ENCODE peak calls at places on chromosomes 6 and 20, in six cellular contexts. One of them, this sample, is unnamed.

GRCh38 chr20:64222851-64223525 is 32.6 kb upstream of the PCMTD2 start:
- DNase-seq in endodermal cell: no peak
- DNase-seq in HCT116: no peak
- DNase-seq in IMR-90: no peak
- DNase-seq in endothelial cell of umbilical vein: no peak
- DNase-seq in neural progenitor cell: no peak
- DNase-seq in this sample: no peak

GRCh38 chr6:89597988-89598387 is 40.6 kb downstream of the LYRM2 start:
- DNase-seq in HCT116: no peak
- DNase-seq in IMR-90: no peak
- DNase-seq in endothelial cell of umbilical vein: peak; percentile 11
- DNase-seq in endodermal cell: peak; percentile 60
- DNase-seq in neural progenitor cell: no peak
- DNase-seq in this sample: no peak

GRCh38 chr20:59105581-59105980 is 58.0 kb upstream of the ZNF831 start:
- DNase-seq in HCT116: no peak
- DNase-seq in endothelial cell of umbilical vein: no peak
- DNase-seq in neural progenitor cell: no peak
- DNase-seq in IMR-90: no peak
- DNase-seq in endodermal cell: no peak
- DNase-seq in this sample: no peak

GRCh38 chr20:61257596-61257995 is 5.5 kb downstream of the CDH4 start:
- DNase-seq in HCT116: no peak
- DNase-seq in IMR-90: no peak
- DNase-seq in neural progenitor cell: no peak
- DNase-seq in endothelial cell of umbilical vein: no peak
- DNase-seq in endodermal cell: no peak
- DNase-seq in this sample: no peak

GRCh38 chr20:33130553-33130952 is 37.4 kb upstream of the BPIFA2 start:
- DNase-seq in HCT116: no peak
- DNase-seq in neural progenitor cell: no peak
- DNase-seq in endothelial cell of umbilical vein: no peak
- DNase-seq in IMR-90: no peak
- DNase-seq in endodermal cell: peak; percentile 23
- DNase-seq in this sample: no peak

GRCh38 chr6:163427498-163428254 is 13.2 kb downstream of the QKI start:
- DNase-seq in HCT116: peak; percentile 16
- DNase-seq in neural progenitor cell: peak; percentile 57
- DNase-seq in endothelial cell of umbilical vein: peak; percentile 87
- DNase-seq in endodermal cell: no peak
- DNase-seq in IMR-90: peak; percentile 82
- DNase-seq in this sample: no peak

GRCh38 chr6:45757443-45758121 is 258.1 kb downstream of the CLIC5 start:
- DNase-seq in endodermal cell: no peak
- DNase-seq in IMR-90: no peak
- DNase-seq in neural progenitor cell: no peak
- DNase-seq in endothelial cell of umbilical vein: no peak
- DNase-seq in HCT116: no peak
- DNase-seq in this sample: no peak

GRCh38 chr6:100573169-100573568 is 108.4 kb upstream of the SIM1 start:
- DNase-seq in endodermal cell: no peak
- DNase-seq in IMR-90: peak; percentile 65
- DNase-seq in HCT116: peak; percentile 16
- DNase-seq in neural progenitor cell: peak; percentile 18
- DNase-seq in endothelial cell of umbilical vein: peak; percentile 54
- DNase-seq in this sample: no peak

GRCh38 chr6:30152019-30152673 is 8.9 kb downstream of the TRIM10 start:
- DNase-seq in endothelial cell of umbilical vein: no peak
- DNase-seq in neural progenitor cell: no peak
- DNase-seq in HCT116: no peak
- DNase-seq in IMR-90: no peak
- DNase-seq in endodermal cell: no peak
- DNase-seq in this sample: no peak

GRCh38 chr6:32176476-32177181 is 745 bp upstream of the AGPAT1 start:
- DNase-seq in HCT116: no peak
- DNase-seq in neural progenitor cell: no peak
- DNase-seq in endodermal cell: no peak
- DNase-seq in IMR-90: peak; percentile 75
- DNase-seq in endothelial cell of umbilical vein: no peak
- DNase-seq in this sample: no peak

GRCh38 chr6:149563928-149564325 is 2.2 kb upstream of the GINM1 start:
- DNase-seq in endothelial cell of umbilical vein: no peak
- DNase-seq in endodermal cell: no peak
- DNase-seq in HCT116: no peak
- DNase-seq in neural progenitor cell: no peak
- DNase-seq in IMR-90: no peak
- DNase-seq in this sample: no peak

GRCh38 chr6:156826290-156826955 is 49.2 kb downstream of the ARID1B start:
- DNase-seq in HCT116: no peak
- DNase-seq in endothelial cell of umbilical vein: no peak
- DNase-seq in endodermal cell: no peak
- DNase-seq in IMR-90: no peak
- DNase-seq in neural progenitor cell: no peak
- DNase-seq in this sample: no peak

GRCh38 chr20:57392512-57393271 is 1.5 kb downstream of the RBM38 start:
- DNase-seq in IMR-90: no peak
- DNase-seq in endodermal cell: no peak
- DNase-seq in neural progenitor cell: no peak
- DNase-seq in endothelial cell of umbilical vein: no peak
- DNase-seq in HCT116: no peak
- DNase-seq in this sample: peak; percentile 88

GRCh38 chr20:48384147-48384818 is 443.5 kb downstream of the PREX1 start:
- DNase-seq in endodermal cell: peak; percentile 92
- DNase-seq in HCT116: peak; percentile 24
- DNase-seq in endothelial cell of umbilical vein: no peak
- DNase-seq in IMR-90: no peak
- DNase-seq in neural progenitor cell: no peak
- DNase-seq in this sample: no peak

GRCh38 chr6:135532559-135532958 is 35.0 kb upstream of the AHI1 start:
- DNase-seq in IMR-90: no peak
- DNase-seq in endothelial cell of umbilical vein: no peak
- DNase-seq in HCT116: no peak
- DNase-seq in neural progenitor cell: no peak
- DNase-seq in endodermal cell: no peak
- DNase-seq in this sample: no peak
- H3K9ac ChIP-seq in IMR-90: no peak overlapping the region
- H3K9ac ChIP-seq in endothelial cell of umbilical vein: no peak overlapping the region
- H3K9ac ChIP-seq in HCT116: no peak overlapping the region
- H3K9ac ChIP-seq in neural progenitor cell: no peak overlapping the region
- H3K9ac ChIP-seq in endodermal cell: no peak overlapping the region
- H3K9ac ChIP-seq in this sample: no peak overlapping the region

DNA sequence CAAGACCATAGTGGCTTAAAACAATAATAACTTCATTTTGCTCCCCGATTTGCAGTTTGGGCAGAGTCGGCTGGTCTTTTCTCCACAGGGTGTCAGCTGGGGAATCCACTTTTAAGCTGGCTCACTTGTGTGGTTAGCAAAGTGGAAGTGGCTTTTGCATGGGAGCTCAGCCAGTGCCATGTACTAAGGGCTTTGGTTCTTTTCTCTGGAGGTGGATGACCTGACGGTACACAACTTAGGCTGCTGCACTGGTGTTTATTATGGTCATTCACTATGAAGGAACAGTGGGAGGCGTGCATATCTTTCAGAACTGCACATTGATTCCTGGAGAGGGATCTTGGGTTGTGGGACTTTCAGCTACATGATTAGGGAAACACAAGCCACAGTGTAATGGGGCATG is 141.0 kb downstream of the OR2B2 start:
- DNase-seq in IMR-90: no peak
- DNase-seq in neural progenitor cell: peak; percentile 52
- DNase-seq in endodermal cell: peak; percentile 63
- DNase-seq in HCT116: no peak
- DNase-seq in endothelial cell of umbilical vein: no peak
- DNase-seq in this sample: no peak
- H3K27ac ChIP-seq in IMR-90: no peak overlapping the region
- H3K27ac ChIP-seq in neural progenitor cell: no peak overlapping the region
- H3K27ac ChIP-seq in endodermal cell: no peak overlapping the region
- H3K27ac ChIP-seq in HCT116: no peak overlapping the region
- H3K27ac ChIP-seq in endothelial cell of umbilical vein: no peak overlapping the region
- H3K27ac ChIP-seq in this sample: no peak overlapping the region

GRCh38 chr20:51488331-51488730 is 54.2 kb downstream of the NFATC2 start:
- DNase-seq in HCT116: no peak
- DNase-seq in neural progenitor cell: no peak
- DNase-seq in endothelial cell of umbilical vein: no peak
- DNase-seq in endodermal cell: no peak
- DNase-seq in IMR-90: no peak
- DNase-seq in this sample: no peak
- H3K9ac ChIP-seq in HCT116: peak overlapping the region; percentile 66
- H3K9ac ChIP-seq in neural progenitor cell: no peak overlapping the region
- H3K9ac ChIP-seq in endothelial cell of umbilical vein: no peak overlapping the region
- H3K9ac ChIP-seq in endodermal cell: no peak overlapping the region
- H3K9ac ChIP-seq in IMR-90: no peak overlapping the region
- H3K9ac ChIP-seq in this sample: no peak overlapping the region

GRCh38 chr6:39808934-39809333 is 16.8 kb downstream of the DAAM2 start:
- DNase-seq in endothelial cell of umbilical vein: no peak
- DNase-seq in HCT116: no peak
- DNase-seq in neural progenitor cell: no peak
- DNase-seq in endodermal cell: no peak
- DNase-seq in IMR-90: no peak
- DNase-seq in this sample: no peak

GRCh38 chr6:39814236-39814635 is 22.1 kb downstream of the DAAM2 start:
- DNase-seq in HCT116: no peak
- DNase-seq in neural progenitor cell: no peak
- DNase-seq in endodermal cell: no peak
- DNase-seq in endothelial cell of umbilical vein: no peak
- DNase-seq in IMR-90: no peak
- DNase-seq in this sample: no peak

GRCh38 chr6:39812853-39813533 is 20.8 kb downstream of the DAAM2 start:
- DNase-seq in endothelial cell of umbilical vein: no peak
- DNase-seq in endodermal cell: no peak
- DNase-seq in HCT116: no peak
- DNase-seq in IMR-90: peak; percentile 68
- DNase-seq in neural progenitor cell: no peak
- DNase-seq in this sample: no peak

GRCh38 chr6:39812496-39812852 is 20.3 kb downstream of the DAAM2 start:
- DNase-seq in IMR-90: no peak
- DNase-seq in endothelial cell of umbilical vein: no peak
- DNase-seq in neural progenitor cell: no peak
- DNase-seq in HCT116: no peak
- DNase-seq in endodermal cell: no peak
- DNase-seq in this sample: no peak

DNA sequence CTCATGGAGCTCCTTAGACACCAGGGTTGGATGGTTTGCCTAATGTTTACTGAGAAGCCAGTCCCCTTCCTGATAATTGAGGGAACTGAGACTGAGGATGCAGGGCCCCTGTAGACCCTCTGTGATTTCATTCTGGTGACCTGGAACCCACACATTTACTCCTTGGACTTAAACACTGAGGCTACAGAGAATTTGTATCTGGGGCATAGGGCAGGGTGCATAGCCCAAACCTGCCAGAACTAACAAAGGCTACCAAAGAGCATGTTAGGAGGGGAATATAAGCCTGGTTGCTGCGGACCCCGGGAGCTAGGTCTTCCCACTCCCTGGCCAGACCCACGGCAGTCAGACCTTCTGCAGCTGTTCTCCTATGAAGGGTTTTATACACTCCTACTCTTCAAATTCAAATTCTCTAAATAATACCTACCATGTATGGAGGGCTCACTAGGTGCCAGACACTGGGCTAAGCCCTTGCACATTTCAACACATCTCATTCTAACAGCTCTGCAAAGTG is 19.7 kb downstream of the DAAM2 start:
- DNase-seq in neural progenitor cell: no peak
- DNase-seq in endodermal cell: no peak
- DNase-seq in HCT116: no peak
- DNase-seq in endothelial cell of umbilical vein: no peak
- DNase-seq in IMR-90: no peak
- DNase-seq in this sample: no peak
- H3K27ac ChIP-seq in neural progenitor cell: no peak overlapping the region
- H3K27ac ChIP-seq in endodermal cell: no peak overlapping the region
- H3K27ac ChIP-seq in HCT116: no peak overlapping the region
- H3K27ac ChIP-seq in endothelial cell of umbilical vein: no peak overlapping the region
- H3K27ac ChIP-seq in IMR-90: no peak overlapping the region
- H3K27ac ChIP-seq in this sample: no peak overlapping the region

DNA sequence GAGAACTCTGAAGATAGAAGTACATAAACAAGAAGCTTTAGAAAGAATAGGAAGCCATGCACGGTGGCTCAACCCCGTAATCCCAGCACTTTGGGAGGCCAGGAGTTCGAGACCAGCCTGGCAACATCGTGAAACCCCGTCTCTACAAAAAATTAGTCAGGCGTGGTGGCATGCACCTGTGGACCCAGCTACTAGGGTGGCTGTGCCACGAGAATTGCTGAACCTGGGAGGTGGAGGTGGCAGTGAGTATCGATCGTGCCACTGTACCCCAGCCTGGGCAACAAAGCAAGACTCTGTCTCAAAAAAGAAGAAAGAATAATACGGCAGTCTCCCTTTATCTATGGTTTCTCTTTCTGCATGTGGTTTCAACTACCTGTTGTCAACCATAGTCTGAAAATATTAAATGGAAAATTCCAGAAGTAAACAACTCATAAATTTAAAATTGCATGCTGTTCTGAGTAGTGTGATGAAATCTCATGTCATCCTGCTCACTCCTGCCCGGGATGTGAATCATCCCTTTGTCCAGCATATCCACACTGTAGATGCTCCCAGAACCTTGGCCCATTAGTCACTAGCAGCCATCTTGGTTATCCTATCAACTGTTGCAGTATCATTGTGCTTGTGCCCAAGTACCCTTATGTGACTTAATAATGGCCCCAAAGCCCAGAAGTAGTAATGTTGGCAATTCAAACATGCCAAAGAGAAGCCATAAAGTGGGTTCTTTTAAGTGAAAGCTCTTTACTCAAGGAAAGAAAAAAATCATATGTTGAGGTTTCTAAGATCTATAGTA is 22.1 kb downstream of the DEK start:
- DNase-seq in endothelial cell of umbilical vein: peak; percentile 56
- DNase-seq in neural progenitor cell: no peak
- DNase-seq in endodermal cell: no peak
- DNase-seq in HCT116: peak; percentile 72
- DNase-seq in IMR-90: peak; percentile 94
- DNase-seq in this sample: no peak
- H3K9ac ChIP-seq in endothelial cell of umbilical vein: no peak overlapping the region
- H3K9ac ChIP-seq in neural progenitor cell: no peak overlapping the region
- H3K9ac ChIP-seq in endodermal cell: no peak overlapping the region
- H3K9ac ChIP-seq in HCT116: no peak overlapping the region
- H3K9ac ChIP-seq in IMR-90: no peak overlapping the region
- H3K9ac ChIP-seq in this sample: no peak overlapping the region

GRCh38 chr6:14706378-14706929 is 539.4 kb upstream of the JARID2 start:
- DNase-seq in HCT116: peak; percentile 48
- DNase-seq in endodermal cell: no peak
- DNase-seq in endothelial cell of umbilical vein: no peak
- DNase-seq in neural progenitor cell: no peak
- DNase-seq in IMR-90: peak; percentile 100
- DNase-seq in this sample: peak; percentile 71
- H3K27ac ChIP-seq in HCT116: no peak overlapping the region
- H3K27ac ChIP-seq in endodermal cell: no peak overlapping the region
- H3K27ac ChIP-seq in endothelial cell of umbilical vein: no peak overlapping the region
- H3K27ac ChIP-seq in neural progenitor cell: no peak overlapping the region
- H3K27ac ChIP-seq in IMR-90: peak overlapping the region; percentile 7
- H3K27ac ChIP-seq in this sample: no peak overlapping the region

GRCh38 chr6:42049116-42049809 is 1.1 kb upstream of the TAF8 start:
- DNase-seq in HCT116: no peak
- DNase-seq in neural progenitor cell: no peak
- DNase-seq in endodermal cell: no peak
- DNase-seq in endothelial cell of umbilical vein: no peak
- DNase-seq in IMR-90: no peak
- DNase-seq in this sample: peak; percentile 83
- H3K9ac ChIP-seq in HCT116: peak overlapping the region; percentile 64
- H3K9ac ChIP-seq in neural progenitor cell: no peak overlapping the region
- H3K9ac ChIP-seq in endodermal cell: no peak overlapping the region
- H3K9ac ChIP-seq in endothelial cell of umbilical vein: no peak overlapping the region
- H3K9ac ChIP-seq in IMR-90: no peak overlapping the region
- H3K9ac ChIP-seq in this sample: no peak overlapping the region

GRCh38 chr6:106066984-106067383 is 19.2 kb upstream of the PRDM1 start:
- DNase-seq in endodermal cell: no peak
- DNase-seq in IMR-90: peak; percentile 85
- DNase-seq in neural progenitor cell: no peak
- DNase-seq in HCT116: no peak
- DNase-seq in endothelial cell of umbilical vein: no peak
- DNase-seq in this sample: no peak
- H3K27ac ChIP-seq in endodermal cell: no peak overlapping the region
- H3K27ac ChIP-seq in IMR-90: no peak overlapping the region
- H3K27ac ChIP-seq in neural progenitor cell: no peak overlapping the region
- H3K27ac ChIP-seq in HCT116: no peak overlapping the region
- H3K27ac ChIP-seq in endothelial cell of umbilical vein: no peak overlapping the region
- H3K27ac ChIP-seq in this sample: no peak overlapping the region

This sample was measured in kidney.